ENCODE peak calls at places on chromosomes 3 and 15, in five cellular contexts. B, E, N, V and S are unnamed samples.
A peak's percentile ranks its signal among the peaks of the same experiment; 100 is the strongest.

GRCh38 chr3:58540176-58540863 is 3.3 kb upstream of the ACOX2 start:
- DNase-seq in B (no peak), E (no peak), N (no peak), V (no peak), S (no peak)

GRCh38 chr3:70982700-70983140 is 600.8 kb downstream of the FOXP1 start:
- DNase-seq in B (no peak), E (peak; percentile 91), N (no peak), V (peak; percentile 11), S (peak; percentile 14)

GRCh38 chr3:89232155-89232554 is 124.7 kb downstream of the EPHA3 start:
- DNase-seq in B (no peak), E (no peak), N (no peak), V (no peak), S (no peak)

GRCh38 chr15:83845230-83845629 is 191.3 kb downstream of the ADAMTSL3 start:
- DNase-seq in B (no peak), E (peak; percentile 98), N (no peak), V (no peak), S (no peak)

GRCh38 chr3:29381595-29381994 is 100.7 kb downstream of the RBMS3 start:
- DNase-seq in B (no peak), E (peak; percentile 35), N (no peak), V (no peak), S (no peak)

GRCh38 chr15:80176443-80176842 is 23.6 kb downstream of the FAH start:
- DNase-seq in B (no peak), E (no peak), N (no peak), V (no peak), S (no peak)

GRCh38 chr15:98669638-98670037 is 21.3 kb downstream of the IGF1R start:
- DNase-seq in B (no peak), E (no peak), N (no peak), V (no peak), S (no peak)

GRCh38 chr3:48466386-48467109 is 20.0 kb downstream of the ATRIP start:
- DNase-seq in B (peak; percentile 36), E (no peak), N (peak; percentile 35), V (no peak), S (no peak)

GRCh38 chr3:67947808-67948508 is 293.5 kb upstream of the SUCLG2 start:
- DNase-seq in B (no peak), E (no peak), N (no peak), V (peak; percentile 25), S (peak; percentile 29)

GRCh38 chr15:100918690-100919480 is at the start of gene LRRK1:
- DNase-seq in B (peak; percentile 65), E (peak; percentile 32), N (peak; percentile 52), V (peak; percentile 54), S (no peak)

GRCh38 chr3:61928020-61928419 is 366.6 kb downstream of the PTPRG start:
- DNase-seq in B (no peak), E (peak; percentile 66), N (no peak), V (no peak), S (no peak)

GRCh38 chr3:36823806-36824205 is 59.5 kb upstream of the DCLK3 start:
- DNase-seq in B (no peak), E (no peak), N (no peak), V (no peak), S (no peak)

GRCh38 chr3:114671741-114672510 is 378.1 kb downstream of the TIGIT start:
- DNase-seq in B (no peak), E (no peak), N (no peak), V (no peak), S (no peak)

GRCh38 chr3:163056874-163057497 is 1560.4 kb downstream of the OTOL1 start:
- DNase-seq in B (peak; percentile 40), E (peak; percentile 66), N (no peak), V (peak; percentile 57), S (peak; percentile 64)

GRCh38 chr15:24956131-24956838 is 1.5 kb downstream of the SNRPN start:
- DNase-seq in B (peak; percentile 68), E (peak; percentile 65), N (peak; percentile 66), V (peak; percentile 74), S (peak; percentile 59)

GRCh38 chr3:172869356-172869755 is 118.8 kb downstream of the ECT2 start:
- DNase-seq in B (no peak), E (peak; percentile 25), N (no peak), V (no peak), S (no peak)

GRCh38 chr15:63824570-63824969 is 9.2 kb downstream of the HERC1 start:
- DNase-seq in B (no peak), E (no peak), N (no peak), V (no peak), S (no peak)

GRCh38 chr15:36877796-36878744 is 222.3 kb downstream of the MEIS2 start:
- DNase-seq in B (no peak), E (no peak), N (no peak), V (peak; percentile 35), S (peak; percentile 12)

GRCh38 chr15:100707229-100707628 is 104.8 kb downstream of the ASB7 start:
- DNase-seq in B (no peak), E (no peak), N (no peak), V (no peak), S (no peak)

GRCh38 chr3:67104388-67104787 is 106.3 kb downstream of the KBTBD8 start:
- DNase-seq in B (no peak), E (no peak), N (no peak), V (no peak), S (no peak)

DNA sequence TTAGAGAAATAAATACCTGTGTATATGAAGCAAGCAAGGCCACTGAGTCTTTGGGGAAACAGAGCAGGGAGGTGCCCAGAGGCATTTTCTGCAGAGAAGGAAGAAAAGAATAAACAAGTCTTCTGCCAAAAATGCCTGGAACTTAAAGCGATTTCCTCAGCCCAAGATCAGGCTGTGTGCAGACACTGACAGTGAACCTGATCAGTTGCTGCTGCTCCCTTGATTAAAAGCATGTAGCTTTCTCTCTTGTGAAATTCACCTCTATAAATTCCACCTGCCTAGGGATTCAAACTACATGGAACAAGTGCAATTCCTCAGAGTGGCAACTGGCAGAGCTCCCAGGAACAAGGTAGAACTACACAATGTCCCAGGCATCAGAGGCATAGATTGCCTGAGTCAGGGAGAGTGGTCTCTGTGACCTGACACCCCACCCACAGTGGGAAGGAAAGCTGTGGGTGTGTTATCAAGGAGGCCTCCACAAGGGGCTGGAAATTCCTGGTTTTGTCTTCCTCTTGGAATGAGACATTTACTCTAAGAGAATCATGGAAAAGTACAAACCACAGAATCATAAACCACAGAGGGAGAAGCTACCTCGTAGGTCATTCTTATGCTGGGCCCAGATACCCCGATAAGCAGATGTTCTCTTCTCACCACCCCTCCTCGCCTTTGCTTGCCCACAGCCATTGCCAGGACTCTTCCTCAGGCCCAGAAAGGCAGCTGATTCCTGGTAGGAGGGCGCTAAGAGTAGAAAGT is 1.8 kb upstream of the ZBTB38 start:
- DNase-seq in B (no peak), E (peak; percentile 98), N (peak; percentile 34), V (no peak), S (no peak)
- TF ChIP-seq CTCF in B (no peak), E (peak; percentile 35), N (no peak), V (no peak), S (no peak)

GRCh38 chr15:69160141-69160975 is at the start of gene GLCE:
- DNase-seq in B (peak; percentile 99), E (peak; percentile 92), N (peak; percentile 96), V (peak; percentile 98), S (peak; percentile 94)

GRCh38 chr15:69159805-69160140 is 662 bp upstream of the GLCE start:
- DNase-seq in B (no peak), E (no peak), N (no peak), V (no peak), S (no peak)

GRCh38 chr15:69161878-69162213 is 1.4 kb downstream of the GLCE start:
- DNase-seq in B (no peak), E (no peak), N (no peak), V (no peak), S (no peak)

GRCh38 chr15:69163124-69163669 is 2.8 kb downstream of the GLCE start:
- DNase-seq in B (no peak), E (no peak), N (no peak), V (no peak), S (no peak)

DNA sequence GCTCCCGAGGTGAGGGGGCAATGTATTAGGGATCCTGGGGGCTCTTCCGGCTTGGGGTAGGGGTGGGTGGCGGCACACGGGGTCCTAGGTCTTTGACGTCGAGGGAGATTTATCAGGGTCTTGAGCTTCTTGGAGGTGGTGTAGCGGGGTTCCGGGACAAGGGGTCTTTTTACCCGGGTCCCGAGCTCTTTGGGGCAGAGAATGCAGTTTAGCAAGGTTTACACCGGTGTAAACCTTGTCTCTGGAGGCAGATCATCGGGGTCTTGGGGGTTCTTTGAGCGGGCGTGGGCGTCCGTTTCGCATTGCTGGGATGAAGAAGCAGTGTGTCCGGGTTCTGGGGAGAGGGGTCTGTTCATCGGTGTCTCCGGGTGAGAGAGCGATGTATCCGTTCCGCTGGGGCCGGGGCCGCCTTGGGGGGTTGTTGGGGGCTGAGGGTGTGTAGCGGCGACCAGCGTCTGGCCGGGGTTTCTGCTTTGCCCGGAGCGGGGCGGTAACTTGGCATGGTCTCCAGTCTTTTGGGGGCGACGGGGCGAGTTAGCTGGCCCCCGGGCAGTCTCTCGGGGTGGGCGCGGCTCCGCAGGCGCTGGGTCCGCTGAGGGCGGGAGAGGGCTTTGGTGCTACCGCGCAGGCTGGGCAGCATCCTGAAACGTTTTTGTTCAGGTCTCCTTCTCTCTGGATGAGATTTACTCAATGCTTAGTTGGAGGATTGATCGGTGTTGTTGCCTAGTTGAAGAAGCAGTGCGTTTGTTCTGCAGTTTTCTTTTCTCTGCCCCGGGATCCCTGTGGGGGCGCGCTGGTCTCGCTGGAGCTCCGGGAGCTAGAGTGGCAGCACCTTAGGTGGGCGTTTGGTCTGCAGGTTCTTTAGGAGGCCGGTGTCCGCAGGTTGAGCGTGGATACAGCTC is 792 bp downstream of the GLCE start:
- DNase-seq in B (peak; percentile 31), E (peak; percentile 33), N (peak; percentile 44), V (peak; percentile 54), S (peak; percentile 25)
- TF ChIP-seq CTCF in B (peak; percentile 23), E (peak; percentile 33), N (peak; percentile 45), V (no peak), S (no peak)

GRCh38 chr3:197367081-197367780 is 68.8 kb upstream of the DLG1 start:
- DNase-seq in B (no peak), E (peak; percentile 39), N (no peak), V (no peak), S (no peak)
- TF ChIP-seq CTCF in B (no peak), E (no peak), N (no peak), V (no peak), S (no peak)

GRCh38 chr3:195239121-195239520 is 31.8 kb downstream of the XXYLT1 start:
- DNase-seq in B (no peak), E (no peak), N (no peak), V (no peak), S (no peak)
- TF ChIP-seq CTCF in B (no peak), E (peak; percentile 1), N (no peak), V (no peak), S (no peak)

DNA sequence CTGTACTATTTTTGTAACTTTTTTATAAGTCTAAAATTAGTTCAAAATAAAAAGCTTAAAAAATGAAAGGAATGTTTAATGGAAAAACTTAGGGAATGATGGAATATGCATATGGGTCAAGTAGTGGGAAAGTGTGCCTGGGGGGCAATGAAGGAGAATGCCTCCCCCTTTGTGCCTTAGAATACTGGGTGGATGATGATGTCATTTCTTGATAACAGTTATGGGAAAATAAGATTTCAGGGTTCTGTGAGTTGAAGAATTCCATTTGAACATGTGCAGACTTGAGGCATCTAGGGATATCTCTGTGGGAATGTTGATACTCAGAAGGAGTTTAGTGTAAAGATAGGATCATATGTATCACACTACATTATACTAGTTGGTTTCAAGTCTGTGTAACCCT is 13.8 kb downstream of the WDR93 start:
- DNase-seq in B (no peak), E (no peak), N (no peak), V (no peak), S (no peak)
- TF ChIP-seq CTCF in B (no peak), E (no peak), N (no peak), V (no peak), S (no peak)